ENCODE peak calls at places on chromosome 9, in six cellular contexts. W is adrenal gland, M is neural progenitor cell, R is upper lobe of left lung, O is fibroblast of lung, E is GM06990. L is an unnamed sample.

GRCh38 chr9:4048441-4048840 is 251.4 kb downstream of the GLIS3 start:
- DNase-seq in W (no peak), M (peak), O (peak), R (no peak), E (no peak), L (peak)

GRCh38 chr9:124708633-124709032 is 62.5 kb downstream of the NR6A1 start:
- DNase-seq in O (peak), W (no peak), R (no peak), M (peak), E (no peak), L (no peak)

GRCh38 chr9:82184524-82184923 is 196.0 kb downstream of the SPATA31D1 start:
- DNase-seq in M (no peak), W (no peak), O (no peak), R (no peak), E (no peak), L (no peak)

GRCh38 chr9:131422241-131422792 is 28.4 kb downstream of the PRRC2B start:
- DNase-seq in W (peak), R (no peak), E (no peak), O (no peak), M (no peak), L (no peak)

GRCh38 chr9:125161284-125161918 is 18.1 kb upstream of the SCAI start:
- DNase-seq in W (peak), O (peak), E (no peak), M (no peak), R (peak), L (no peak)

GRCh38 chr9:128729766-128730517 is 6.0 kb upstream of the ZDHHC12 start:
- DNase-seq in O (no peak), E (no peak), M (no peak), W (no peak), R (no peak), L (no peak)

GRCh38 chr9:126417007-126417406 is 90.4 kb downstream of the MVB12B start:
- DNase-seq in E (no peak), M (no peak), O (no peak), W (no peak), R (no peak), L (no peak)

GRCh38 chr9:110582156-110582555 is 2.6 kb upstream of the SVEP1 start:
- DNase-seq in O (no peak), W (no peak), R (no peak), E (no peak), M (peak), L (no peak)

GRCh38 chr9:77883846-77884771 is 147.5 kb downstream of the GNAQ start:
- DNase-seq in W (no peak), R (no peak), E (no peak), M (peak), O (peak), L (peak)

GRCh38 chr9:110180386-110180712 is 27.6 kb downstream of the C9orf152 start:
- DNase-seq in W (no peak), M (no peak), O (no peak), E (no peak), R (no peak), L (no peak)

GRCh38 chr9:122005597-122005996 is 87.5 kb downstream of the TTLL11 start:
- DNase-seq in E (no peak), M (peak), O (peak), R (no peak), W (no peak), L (no peak)

GRCh38 chr9:122042056-122042455 is 51.1 kb downstream of the TTLL11 start:
- DNase-seq in W (no peak), E (no peak), M (no peak), O (no peak), R (no peak), L (no peak)

GRCh38 chr9:32015795-32016194 is 368.6 kb upstream of the ACO1 start:
- DNase-seq in O (no peak), R (no peak), W (no peak), E (no peak), M (no peak), L (no peak)

GRCh38 chr9:6024035-6024554 is 8.7 kb upstream of the RANBP6 start:
- DNase-seq in O (no peak), E (peak), M (peak), R (no peak), W (no peak), L (no peak)

GRCh38 chr9:110545705-110546104 is 33.8 kb downstream of the SVEP1 start:
- DNase-seq in W (no peak), M (peak), R (no peak), E (no peak), O (peak), L (no peak)

GRCh38 chr9:127788337-127789011 is 2.6 kb downstream of the CDK9 start:
- DNase-seq in W (peak), R (no peak), M (no peak), O (no peak), E (no peak), L (no peak)

GRCh38 chr9:95504053-95504963 is 12.5 kb downstream of the PTCH1 start:
- DNase-seq in W (no peak), M (peak), R (peak), O (peak), E (no peak), L (no peak)

GRCh38 chr9:101626295-101626694 is 31.5 kb upstream of the PPP3R2 start:
- DNase-seq in E (no peak), O (no peak), W (no peak), R (no peak), M (no peak), L (no peak)

GRCh38 chr9:38641985-38642864 is 21.8 kb upstream of the ANKRD18A start:
- DNase-seq in O (peak), W (no peak), E (no peak), R (no peak), M (peak), L (peak)

GRCh38 chr9:133906218-133906617 is 85.9 kb downstream of the VAV2 start:
- DNase-seq in M (no peak), R (no peak), O (no peak), W (no peak), E (no peak), L (no peak)

GRCh38 chr9:96192710-96193109 is 109.3 kb downstream of the HSD17B3 start:
- DNase-seq in R (no peak), O (no peak), W (no peak), E (no peak), M (no peak), L (no peak)

GRCh38 chr9:105535920-105536668 is 21.8 kb upstream of the FKTN start:
- DNase-seq in O (no peak), W (no peak), E (peak), M (no peak), R (no peak), L (no peak)

GRCh38 chr9:18778846-18779245 is 254.2 kb downstream of the SAXO1 start:
- DNase-seq in O (no peak), E (no peak), M (no peak), W (no peak), R (no peak), L (no peak)

GRCh38 chr9:86424246-86424891 is 70.2 kb upstream of the TUT7 start:
- DNase-seq in M (no peak), R (no peak), E (no peak), O (peak), W (no peak), L (no peak)

GRCh38 chr9:3879731-3880493 is 354.1 kb upstream of the RFX3 start:
- DNase-seq in M (no peak), O (no peak), E (no peak), W (no peak), R (peak), L (no peak)

GRCh38 chr9:109315889-109316640 is 4.8 kb downstream of the EPB41L4B start:
- DNase-seq in E (no peak), W (peak), O (peak), M (peak), R (peak), L (peak)

GRCh38 chr9:75448955-75449354 is 360.6 kb downstream of the OSTF1 start:
- DNase-seq in R (no peak), E (no peak), W (no peak), O (no peak), M (no peak), L (no peak)

GRCh38 chr9:127835930-127836586 is 18.4 kb downstream of the ENG start:
- DNase-seq in O (peak), W (no peak), M (no peak), E (no peak), R (peak), L (no peak)

GRCh38 chr9:74577956-74578355 is 80.8 kb downstream of the RORB start:
- DNase-seq in E (no peak), R (no peak), W (no peak), M (peak), O (no peak), L (no peak)

GRCh38 chr9:69357854-69358220 is 32.8 kb downstream of the ENTREP1 start:
- DNase-seq in R (no peak), M (no peak), O (no peak), E (no peak), W (no peak), L (no peak)

GRCh38 chr9:100211471-100211870 is 112.4 kb downstream of the INVS start:
- DNase-seq in O (no peak), M (no peak), E (no peak), W (no peak), R (no peak), L (no peak)

GRCh38 chr9:110114086-110114887 is 93.7 kb downstream of the C9orf152 start:
- DNase-seq in R (no peak), M (no peak), E (no peak), O (peak), W (no peak), L (no peak)

GRCh38 chr9:133714606-133715294 is 23.4 kb downstream of the SARDH start:
- DNase-seq in O (peak), E (no peak), M (no peak), W (peak), R (no peak), L (peak)

GRCh38 chr9:132614324-132614723 is 31.9 kb downstream of the BARHL1 start:
- DNase-seq in R (no peak), E (no peak), M (no peak), W (no peak), O (no peak), L (no peak)

GRCh38 chr9:69295872-69296562 is 29.0 kb upstream of the ENTREP1 start:
- DNase-seq in E (no peak), W (peak), M (no peak), O (no peak), R (no peak), L (no peak)

GRCh38 chr9:110464321-110464720 is 115.2 kb downstream of the SVEP1 start:
- DNase-seq in E (no peak), R (no peak), O (no peak), W (no peak), M (no peak), L (no peak)

GRCh38 chr9:16869140-16869903 is 1.1 kb downstream of the BNC2 start:
- DNase-seq in M (peak), W (no peak), O (peak), R (no peak), E (no peak), L (no peak)
- H3K4me3 ChIP-seq in M (peak), W (peak), O (peak), R (no peak), E (no peak), L (peak)

GRCh38 chr9:107422189-107422802 is 67.3 kb downstream of the KLF4 start:
- DNase-seq in M (peak), R (peak), E (peak), W (peak), O (peak), L (no peak)
- TF ChIP-seq CTCF in M (peak), R (peak), E (peak), W (peak), O (peak), L (peak)

GRCh38 chr9:114445616-114446015 is 57.8 kb upstream of the AKNA start:
- DNase-seq in M (no peak), W (peak), O (peak), E (no peak), R (no peak), L (no peak)
- H3K4me3 ChIP-seq in M (no peak), W (no peak), O (no peak), E (no peak), R (no peak), L (no peak)

DNA sequence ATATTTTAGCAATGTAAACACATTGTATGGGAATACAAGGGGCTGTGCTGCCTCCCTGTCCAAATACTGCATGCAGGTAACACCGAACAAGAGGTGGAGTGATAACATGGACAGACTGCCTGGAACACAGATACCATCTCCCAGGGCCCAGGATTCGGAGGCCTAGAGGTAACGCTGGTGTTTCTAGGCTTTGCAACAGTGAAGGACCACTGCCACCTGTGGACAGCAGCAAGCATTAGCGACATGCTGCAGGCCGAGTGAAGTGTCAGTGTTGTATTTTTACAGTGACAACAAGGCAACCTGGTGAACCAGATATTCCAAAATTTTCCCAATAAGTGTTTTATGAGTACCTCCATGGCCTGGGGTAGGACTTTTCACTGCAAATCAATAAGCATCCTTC is 379.2 kb downstream of the DMRT2 start:
- DNase-seq in W (no peak), M (no peak), R (no peak), E (no peak), O (no peak), L (no peak)
- TF ChIP-seq CTCF in W (no peak), M (no peak), R (no peak), E (peak), O (no peak), L (no peak)

GRCh38 chr9:123058834-123059233 is 25.4 kb downstream of the GPR21 start:
- DNase-seq in W (no peak), R (peak), M (no peak), O (peak), E (no peak), L (no peak)
- H3K4me3 ChIP-seq in W (no peak), R (no peak), M (no peak), O (no peak), E (no peak), L (no peak)

L was measured in astrocyte of the cerebellum.